ENCODE peak calls at places on chromosomes 3 and 15, in eight cellular contexts. One of them, this sample, is unnamed.
A peak's percentile ranks its signal among the peaks of the same experiment; 100 is the strongest.

GRCh38 chr3:15324335-15324734 is 8.1 kb downstream of the SH3BP5 start:
- DNase-seq in T-helper 9 cell: no peak
- DNase-seq in lower lobe of right lung: no peak
- DNase-seq in stimulated activated CD4-positive, alpha-beta T cell treated with anti-CD3 and anti-CD28 coated beads, TNF-alpha, amount 100 ng/mL, for 1 hour: no peak
- DNase-seq in fibroblast of gingiva: no peak
- DNase-seq in CD4-positive, alpha-beta T cell: no peak
- DNase-seq in T-cell: no peak
- DNase-seq in NCI-H1105 treated with DMSO at 0.1 percent for 48 hours: no peak
- DNase-seq in this sample: no peak

GRCh38 chr15:95174281-95174680 is 942.9 kb downstream of the MCTP2 start:
- DNase-seq in T-helper 9 cell: no peak
- DNase-seq in CD4-positive, alpha-beta T cell: no peak
- DNase-seq in lower lobe of right lung: no peak
- DNase-seq in stimulated activated CD4-positive, alpha-beta T cell treated with anti-CD3 and anti-CD28 coated beads, TNF-alpha, amount 100 ng/mL, for 1 hour: no peak
- DNase-seq in NCI-H1105 treated with DMSO at 0.1 percent for 48 hours: no peak
- DNase-seq in fibroblast of gingiva: peak; percentile 82
- DNase-seq in T-cell: no peak
- DNase-seq in this sample: no peak

GRCh38 chr15:38895326-38896282 is 331.0 kb upstream of the RASGRP1 start:
- DNase-seq in stimulated activated CD4-positive, alpha-beta T cell treated with anti-CD3 and anti-CD28 coated beads, TNF-alpha, amount 100 ng/mL, for 1 hour: no peak
- DNase-seq in lower lobe of right lung: no peak
- DNase-seq in CD4-positive, alpha-beta T cell: no peak
- DNase-seq in T-cell: no peak
- DNase-seq in NCI-H1105 treated with DMSO at 0.1 percent for 48 hours: no peak
- DNase-seq in fibroblast of gingiva: peak; percentile 23
- DNase-seq in T-helper 9 cell: no peak
- DNase-seq in this sample: no peak

GRCh38 chr15:55389276-55389631 is 18.9 kb downstream of the CCPG1 start:
- DNase-seq in CD4-positive, alpha-beta T cell: no peak
- DNase-seq in NCI-H1105 treated with DMSO at 0.1 percent for 48 hours: no peak
- DNase-seq in stimulated activated CD4-positive, alpha-beta T cell treated with anti-CD3 and anti-CD28 coated beads, TNF-alpha, amount 100 ng/mL, for 1 hour: no peak
- DNase-seq in T-helper 9 cell: no peak
- DNase-seq in fibroblast of gingiva: no peak
- DNase-seq in lower lobe of right lung: no peak
- DNase-seq in T-cell: no peak
- DNase-seq in this sample: no peak

GRCh38 chr15:75811616-75812015 is 31.6 kb upstream of the UBE2Q2 start:
- DNase-seq in lower lobe of right lung: no peak
- DNase-seq in fibroblast of gingiva: no peak
- DNase-seq in NCI-H1105 treated with DMSO at 0.1 percent for 48 hours: no peak
- DNase-seq in T-cell: no peak
- DNase-seq in T-helper 9 cell: no peak
- DNase-seq in stimulated activated CD4-positive, alpha-beta T cell treated with anti-CD3 and anti-CD28 coated beads, TNF-alpha, amount 100 ng/mL, for 1 hour: no peak
- DNase-seq in CD4-positive, alpha-beta T cell: no peak
- DNase-seq in this sample: no peak

GRCh38 chr3:58009026-58009748 is 965 bp downstream of the FLNB start:
- DNase-seq in lower lobe of right lung: peak; percentile 64
- DNase-seq in T-cell: peak; percentile 36
- DNase-seq in CD4-positive, alpha-beta T cell: peak; percentile 30
- DNase-seq in fibroblast of gingiva: no peak
- DNase-seq in stimulated activated CD4-positive, alpha-beta T cell treated with anti-CD3 and anti-CD28 coated beads, TNF-alpha, amount 100 ng/mL, for 1 hour: peak; percentile 10
- DNase-seq in T-helper 9 cell: no peak
- DNase-seq in NCI-H1105 treated with DMSO at 0.1 percent for 48 hours: no peak
- DNase-seq in this sample: no peak

GRCh38 chr3:63142681-63143080 is 135.4 kb upstream of the SYNPR start:
- DNase-seq in fibroblast of gingiva: no peak
- DNase-seq in CD4-positive, alpha-beta T cell: no peak
- DNase-seq in lower lobe of right lung: no peak
- DNase-seq in T-helper 9 cell: no peak
- DNase-seq in stimulated activated CD4-positive, alpha-beta T cell treated with anti-CD3 and anti-CD28 coated beads, TNF-alpha, amount 100 ng/mL, for 1 hour: no peak
- DNase-seq in NCI-H1105 treated with DMSO at 0.1 percent for 48 hours: no peak
- DNase-seq in T-cell: no peak
- DNase-seq in this sample: no peak

GRCh38 chr15:23750179-23750578 is 63.1 kb upstream of the NDN start:
- DNase-seq in NCI-H1105 treated with DMSO at 0.1 percent for 48 hours: no peak
- DNase-seq in fibroblast of gingiva: no peak
- DNase-seq in T-helper 9 cell: no peak
- DNase-seq in lower lobe of right lung: no peak
- DNase-seq in stimulated activated CD4-positive, alpha-beta T cell treated with anti-CD3 and anti-CD28 coated beads, TNF-alpha, amount 100 ng/mL, for 1 hour: no peak
- DNase-seq in T-cell: no peak
- DNase-seq in CD4-positive, alpha-beta T cell: no peak
- DNase-seq in this sample: no peak

GRCh38 chr15:101256756-101257155 is 4.9 kb upstream of the CHSY1 start:
- DNase-seq in fibroblast of gingiva: no peak
- DNase-seq in stimulated activated CD4-positive, alpha-beta T cell treated with anti-CD3 and anti-CD28 coated beads, TNF-alpha, amount 100 ng/mL, for 1 hour: no peak
- DNase-seq in lower lobe of right lung: no peak
- DNase-seq in T-helper 9 cell: no peak
- DNase-seq in T-cell: no peak
- DNase-seq in CD4-positive, alpha-beta T cell: no peak
- DNase-seq in NCI-H1105 treated with DMSO at 0.1 percent for 48 hours: no peak
- DNase-seq in this sample: peak; percentile 85

GRCh38 chr15:42156266-42156922 is at the start of gene PLA2G4F:
- DNase-seq in T-cell: no peak
- DNase-seq in NCI-H1105 treated with DMSO at 0.1 percent for 48 hours: no peak
- DNase-seq in fibroblast of gingiva: no peak
- DNase-seq in T-helper 9 cell: no peak
- DNase-seq in CD4-positive, alpha-beta T cell: no peak
- DNase-seq in lower lobe of right lung: peak; percentile 78
- DNase-seq in stimulated activated CD4-positive, alpha-beta T cell treated with anti-CD3 and anti-CD28 coated beads, TNF-alpha, amount 100 ng/mL, for 1 hour: no peak
- DNase-seq in this sample: no peak

GRCh38 chr15:37289109-37289765 is 188.9 kb upstream of the MEIS2 start:
- DNase-seq in fibroblast of gingiva: no peak
- DNase-seq in lower lobe of right lung: no peak
- DNase-seq in CD4-positive, alpha-beta T cell: no peak
- DNase-seq in stimulated activated CD4-positive, alpha-beta T cell treated with anti-CD3 and anti-CD28 coated beads, TNF-alpha, amount 100 ng/mL, for 1 hour: no peak
- DNase-seq in T-cell: no peak
- DNase-seq in T-helper 9 cell: no peak
- DNase-seq in NCI-H1105 treated with DMSO at 0.1 percent for 48 hours: no peak
- DNase-seq in this sample: peak; percentile 2

GRCh38 chr15:28901987-28902745 is 16.4 kb downstream of the APBA2 start:
- DNase-seq in lower lobe of right lung: no peak
- DNase-seq in T-cell: no peak
- DNase-seq in stimulated activated CD4-positive, alpha-beta T cell treated with anti-CD3 and anti-CD28 coated beads, TNF-alpha, amount 100 ng/mL, for 1 hour: no peak
- DNase-seq in NCI-H1105 treated with DMSO at 0.1 percent for 48 hours: no peak
- DNase-seq in CD4-positive, alpha-beta T cell: no peak
- DNase-seq in fibroblast of gingiva: no peak
- DNase-seq in T-helper 9 cell: no peak
- DNase-seq in this sample: no peak

GRCh38 chr15:35126236-35126635 is 41.1 kb upstream of the NANOGP8 start:
- DNase-seq in T-cell: no peak
- DNase-seq in fibroblast of gingiva: no peak
- DNase-seq in T-helper 9 cell: no peak
- DNase-seq in CD4-positive, alpha-beta T cell: no peak
- DNase-seq in stimulated activated CD4-positive, alpha-beta T cell treated with anti-CD3 and anti-CD28 coated beads, TNF-alpha, amount 100 ng/mL, for 1 hour: no peak
- DNase-seq in NCI-H1105 treated with DMSO at 0.1 percent for 48 hours: no peak
- DNase-seq in lower lobe of right lung: no peak
- DNase-seq in this sample: no peak

GRCh38 chr3:177830411-177830849 is 633.1 kb upstream of the TBL1XR1 start:
- DNase-seq in CD4-positive, alpha-beta T cell: no peak
- DNase-seq in NCI-H1105 treated with DMSO at 0.1 percent for 48 hours: peak; percentile 97
- DNase-seq in fibroblast of gingiva: peak; percentile 96
- DNase-seq in stimulated activated CD4-positive, alpha-beta T cell treated with anti-CD3 and anti-CD28 coated beads, TNF-alpha, amount 100 ng/mL, for 1 hour: no peak
- DNase-seq in T-cell: no peak
- DNase-seq in lower lobe of right lung: no peak
- DNase-seq in T-helper 9 cell: no peak
- DNase-seq in this sample: no peak

GRCh38 chr15:63156708-63157065 is 590 bp downstream of the RPS27L start:
- DNase-seq in lower lobe of right lung: no peak
- DNase-seq in stimulated activated CD4-positive, alpha-beta T cell treated with anti-CD3 and anti-CD28 coated beads, TNF-alpha, amount 100 ng/mL, for 1 hour: no peak
- DNase-seq in T-cell: peak; percentile 4
- DNase-seq in NCI-H1105 treated with DMSO at 0.1 percent for 48 hours: peak; percentile 66
- DNase-seq in CD4-positive, alpha-beta T cell: peak; percentile 1
- DNase-seq in fibroblast of gingiva: peak; percentile 22
- DNase-seq in T-helper 9 cell: no peak
- DNase-seq in this sample: peak; percentile 30

GRCh38 chr15:59200560-59200959 is 6.1 kb upstream of the LDHAL6B start:
- DNase-seq in CD4-positive, alpha-beta T cell: no peak
- DNase-seq in T-helper 9 cell: no peak
- DNase-seq in T-cell: no peak
- DNase-seq in lower lobe of right lung: no peak
- DNase-seq in fibroblast of gingiva: no peak
- DNase-seq in stimulated activated CD4-positive, alpha-beta T cell treated with anti-CD3 and anti-CD28 coated beads, TNF-alpha, amount 100 ng/mL, for 1 hour: no peak
- DNase-seq in NCI-H1105 treated with DMSO at 0.1 percent for 48 hours: no peak
- DNase-seq in this sample: no peak

GRCh38 chr15:83445653-83446052 is 1.5 kb upstream of the SH3GL3 start:
- DNase-seq in fibroblast of gingiva: no peak
- DNase-seq in T-cell: no peak
- DNase-seq in stimulated activated CD4-positive, alpha-beta T cell treated with anti-CD3 and anti-CD28 coated beads, TNF-alpha, amount 100 ng/mL, for 1 hour: no peak
- DNase-seq in T-helper 9 cell: no peak
- DNase-seq in lower lobe of right lung: no peak
- DNase-seq in NCI-H1105 treated with DMSO at 0.1 percent for 48 hours: no peak
- DNase-seq in CD4-positive, alpha-beta T cell: no peak
- DNase-seq in this sample: no peak

GRCh38 chr3:12513694-12514446 is 29.6 kb downstream of the TSEN2 start:
- DNase-seq in lower lobe of right lung: no peak
- DNase-seq in NCI-H1105 treated with DMSO at 0.1 percent for 48 hours: no peak
- DNase-seq in stimulated activated CD4-positive, alpha-beta T cell treated with anti-CD3 and anti-CD28 coated beads, TNF-alpha, amount 100 ng/mL, for 1 hour: no peak
- DNase-seq in CD4-positive, alpha-beta T cell: no peak
- DNase-seq in T-cell: no peak
- DNase-seq in fibroblast of gingiva: no peak
- DNase-seq in T-helper 9 cell: no peak
- DNase-seq in this sample: no peak

This sample was measured in Kasumi-1.